ENCODE peak calls at places on chromosomes 6 and 20, in four cellular contexts. V, O, W and Y are unnamed samples.

GRCh38 chr6:39361657-39362486 is 39.4 kb upstream of the KCNK16 start:
- DNase-seq in V (peak), O (peak), W (no peak), Y (peak)

GRCh38 chr6:150128425-150128824 is 14.4 kb upstream of the PPP1R14C start:
- DNase-seq in V (no peak), O (no peak), W (no peak), Y (no peak)

GRCh38 chr20:23614163-23614562 is 8.4 kb upstream of the CST9 start:
- DNase-seq in V (no peak), O (no peak), W (no peak), Y (no peak)

GRCh38 chr6:47655719-47656595 is 42.4 kb upstream of the ADGRF4 start:
- DNase-seq in V (no peak), O (peak), W (no peak), Y (peak)

GRCh38 chr6:157442296-157442695 is 61.3 kb downstream of the ZDHHC14 start:
- DNase-seq in V (no peak), O (no peak), W (no peak), Y (no peak)

GRCh38 chr20:10788877-10789276 is 115.1 kb upstream of the JAG1 start:
- DNase-seq in V (no peak), O (no peak), W (no peak), Y (no peak)

GRCh38 chr6:71333700-71334099 is 45.1 kb downstream of the OGFRL1 start:
- DNase-seq in V (no peak), O (no peak), W (no peak), Y (no peak)

GRCh38 chr6:81601918-81602317 is 150.6 kb downstream of the TENT5A start:
- DNase-seq in V (no peak), O (no peak), W (no peak), Y (no peak)

GRCh38 chr6:14423330-14423729 is 305.8 kb downstream of the CD83 start:
- DNase-seq in V (no peak), O (no peak), W (no peak), Y (no peak)

GRCh38 chr20:2778602-2779321 is 21.7 kb downstream of the CPXM1 start:
- DNase-seq in V (no peak), O (no peak), W (no peak), Y (no peak)

GRCh38 chr6:146593978-146594377 is 4.8 kb upstream of the ADGB start:
- DNase-seq in V (no peak), O (no peak), W (no peak), Y (no peak)

DNA sequence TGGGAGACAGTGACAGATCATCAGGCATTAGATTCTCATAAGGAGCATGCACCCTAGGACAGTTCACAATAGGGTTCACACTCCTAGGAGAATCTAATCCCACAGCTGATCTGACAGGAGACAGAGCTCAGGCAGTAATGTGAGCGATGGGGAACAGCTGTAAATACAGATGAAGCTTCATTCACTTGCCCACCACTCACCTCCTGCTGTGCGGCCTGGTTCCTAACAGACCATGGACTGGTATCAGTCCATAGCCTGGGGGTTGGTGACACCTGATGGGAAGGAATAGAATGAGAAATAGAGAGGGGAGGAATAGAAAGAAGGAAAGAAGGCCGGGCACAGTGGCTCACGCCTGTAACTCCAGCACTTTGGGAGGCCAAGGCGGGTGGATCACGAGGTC is 336.8 kb upstream of the SASH1 start:
- DNase-seq in V (no peak), O (no peak), W (no peak), Y (no peak)
- TF ChIP-seq CREM in V (no peak), O (no peak), W (no peak), Y (no peak)

DNA sequence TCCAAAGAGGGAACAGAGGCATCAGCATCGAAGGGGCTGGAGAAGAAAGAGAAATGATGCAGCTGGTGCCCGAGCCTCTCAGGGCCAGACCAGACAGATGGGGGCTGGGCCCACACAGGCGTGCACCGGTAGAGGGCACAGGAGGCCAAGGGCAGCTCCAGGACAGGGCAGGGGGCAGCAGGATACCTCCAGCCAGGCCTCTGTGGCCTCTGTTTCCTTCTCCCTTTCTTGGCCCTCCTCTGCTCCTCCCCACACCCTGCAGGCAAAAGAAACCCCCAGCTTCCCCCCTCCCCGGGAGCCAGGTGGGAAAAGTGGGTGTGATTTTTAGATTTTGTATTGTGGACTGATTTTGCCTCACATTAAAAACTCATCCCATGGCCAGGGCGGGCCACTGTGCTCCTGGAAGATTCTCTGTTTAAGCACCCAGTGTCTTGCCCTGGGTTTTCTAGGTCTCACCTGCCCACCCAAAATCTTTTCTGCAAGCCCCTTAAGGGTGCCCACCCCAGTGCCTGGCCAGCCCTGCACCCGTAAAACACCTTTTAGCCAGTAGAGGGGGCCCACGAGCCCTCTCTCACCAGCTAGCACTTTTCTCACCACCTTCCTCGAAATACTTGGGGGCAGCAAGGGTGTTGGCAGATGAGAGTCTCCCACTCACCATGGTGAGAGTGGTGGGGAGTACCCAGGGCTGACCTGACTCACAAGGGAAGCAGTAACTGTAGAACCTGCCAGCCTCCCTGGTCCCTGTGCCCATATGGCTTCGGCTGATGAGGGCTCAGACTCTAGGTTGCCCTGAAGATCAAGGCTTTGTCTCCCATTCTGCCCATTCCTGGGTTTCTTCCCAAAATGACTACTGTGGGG is 35.7 kb upstream of the ID1 start:
- DNase-seq in V (peak), O (peak), W (no peak), Y (peak)
- TF ChIP-seq CREM in V (no peak), O (peak), W (no peak), Y (no peak)

GRCh38 chr6:31317036-31317435 is 39.9 kb downstream of the HLA-B start:
- DNase-seq in V (no peak), O (no peak), W (no peak), Y (no peak)
- TF ChIP-seq CREM in V (no peak), O (no peak), W (no peak), Y (no peak)

GRCh38 chr6:161199845-161200244 is 74.0 kb downstream of the AGPAT4 start:
- DNase-seq in V (no peak), O (no peak), W (no peak), Y (no peak)

GRCh38 chr6:161195418-161195817 is 78.4 kb downstream of the AGPAT4 start:
- DNase-seq in V (no peak), O (no peak), W (no peak), Y (no peak)

GRCh38 chr6:161200610-161201201 is 73.2 kb downstream of the AGPAT4 start:
- DNase-seq in V (no peak), O (peak), W (no peak), Y (no peak)

GRCh38 chr6:161198781-161199505 is 74.9 kb downstream of the AGPAT4 start:
- DNase-seq in V (no peak), O (no peak), W (no peak), Y (no peak)

DNA sequence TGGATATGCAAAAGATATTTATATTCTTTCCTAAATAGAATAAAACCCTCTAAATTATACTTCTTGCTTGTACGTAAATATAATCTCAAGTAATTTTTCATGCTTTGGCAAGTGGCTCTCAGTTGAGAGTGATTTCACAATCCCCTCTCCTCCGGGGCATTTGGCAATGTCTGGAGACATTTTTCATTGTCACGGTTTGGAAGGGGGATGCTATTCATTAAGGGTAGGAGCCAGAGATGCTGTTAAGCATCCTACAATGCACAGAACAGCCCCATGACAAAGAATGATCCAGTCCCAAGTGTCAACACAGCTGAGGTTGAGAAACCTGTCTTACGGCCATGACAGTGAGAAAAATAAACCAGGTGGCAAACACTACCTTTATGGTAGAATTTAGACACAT is 75.7 kb downstream of the AGPAT4 start:
- DNase-seq in V (no peak), O (no peak), W (no peak), Y (no peak)
- TF ChIP-seq CREM in V (no peak), O (no peak), W (no peak), Y (no peak)

DNA sequence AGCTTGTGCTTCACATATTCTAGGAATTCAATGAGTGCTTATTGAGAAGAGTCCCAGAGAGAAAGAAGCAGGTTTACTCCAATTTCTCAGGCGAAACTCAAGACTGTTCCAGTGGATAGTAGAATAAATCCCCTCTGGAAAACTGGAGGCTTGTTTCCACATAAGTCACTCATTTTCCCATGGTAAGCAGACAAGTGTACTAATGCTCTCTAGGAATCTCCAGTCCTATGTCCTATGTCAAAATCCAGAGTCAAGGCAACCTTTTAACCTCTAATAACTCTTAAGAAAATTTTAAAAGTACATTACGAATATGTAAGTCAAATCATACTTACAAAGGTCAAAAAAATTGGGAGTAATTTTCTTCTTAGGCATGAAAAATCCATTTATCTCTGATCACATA is 35.2 kb downstream of the SMLR1 start:
- DNase-seq in V (no peak), O (no peak), W (no peak), Y (no peak)
- TF ChIP-seq CREM in V (no peak), O (no peak), W (no peak), Y (no peak)

GRCh38 chr6:21560249-21560648 is 33.3 kb upstream of the SOX4 start:
- DNase-seq in V (no peak), O (no peak), W (no peak), Y (no peak)
- TF ChIP-seq CREM in V (no peak), O (no peak), W (no peak), Y (no peak)

GRCh38 chr6:118333772-118334171 is 214.3 kb upstream of the PLN start:
- DNase-seq in V (no peak), O (no peak), W (no peak), Y (no peak)
- TF ChIP-seq CREM in V (no peak), O (no peak), W (no peak), Y (no peak)

DNA sequence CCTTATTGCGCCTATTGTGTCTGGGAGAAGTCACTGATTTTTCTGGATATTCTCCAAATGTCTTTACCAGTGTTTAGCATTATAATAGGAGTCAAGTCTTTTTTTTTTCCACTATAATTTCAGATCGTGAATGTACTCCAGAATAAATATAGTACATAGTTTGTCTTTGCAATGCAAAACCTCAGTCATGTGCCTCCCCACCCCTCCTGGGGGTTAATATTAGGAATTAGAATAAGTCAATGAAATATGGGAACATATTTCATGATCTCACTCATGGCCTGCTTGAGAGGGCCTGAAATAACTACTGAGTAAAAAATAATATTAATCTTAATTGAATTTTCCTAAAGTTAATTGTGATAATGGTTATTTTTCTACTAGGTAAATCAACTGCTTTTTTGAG is 79.0 kb upstream of the TMEM170B start:
- DNase-seq in V (no peak), O (no peak), W (no peak), Y (no peak)
- TF ChIP-seq CREM in V (no peak), O (no peak), W (no peak), Y (no peak)

GRCh38 chr6:2536451-2536850 is 214.3 kb downstream of the MYLK4 start:
- DNase-seq in V (no peak), O (no peak), W (no peak), Y (no peak)

GRCh38 chr6:2529217-2529719 is 221.5 kb downstream of the MYLK4 start:
- DNase-seq in V (no peak), O (no peak), W (no peak), Y (no peak)

GRCh38 chr6:2531426-2532208 is 219.1 kb downstream of the MYLK4 start:
- DNase-seq in V (no peak), O (no peak), W (no peak), Y (no peak)

GRCh38 chr6:2535492-2535891 is 215.2 kb downstream of the MYLK4 start:
- DNase-seq in V (no peak), O (no peak), W (no peak), Y (no peak)

GRCh38 chr6:2534406-2535139 is 216.1 kb downstream of the MYLK4 start:
- DNase-seq in V (no peak), O (no peak), W (no peak), Y (no peak)
- TF ChIP-seq CREM in V (no peak), O (no peak), W (no peak), Y (no peak)